ENCODE peak calls at places on chromosomes 7 and 10, in seven cellular contexts. N is brain microvascular endothelial cell, D is NT2/D1, C is mammary epithelial cell, X is bronchial epithelial cell, E is spleen, T is Peyer's patch. R is an unnamed sample.

GRCh38 chr10:71323407-71323806 is 4.3 kb downstream of the SLC29A3 start:
- DNase-seq in N (peak), D (no peak), C (no peak), X (peak), E (no peak), T (no peak), R (peak)

GRCh38 chr7:95126053-95126709 is 198.2 kb downstream of the PON1 start:
- DNase-seq in N (no peak), D (no peak), C (no peak), X (no peak), E (no peak), T (no peak), R (no peak)

GRCh38 chr10:105952153-105952552 is 1212.4 kb downstream of the SORCS1 start:
- DNase-seq in N (peak), D (peak), C (peak), X (peak), E (no peak), T (no peak), R (peak)

GRCh38 chr10:91022390-91022789 is 101.5 kb upstream of the ANKRD1 start:
- DNase-seq in N (no peak), D (no peak), C (no peak), X (no peak), E (no peak), T (no peak), R (no peak)

GRCh38 chr7:144474800-144475521 is 71.5 kb upstream of the NOBOX start:
- DNase-seq in N (no peak), D (no peak), C (no peak), X (no peak), E (no peak), T (no peak), R (no peak)

GRCh38 chr10:43808136-43808535 is 159.5 kb upstream of the ZNF32 start:
- DNase-seq in N (no peak), D (no peak), C (no peak), X (no peak), E (no peak), T (no peak), R (no peak)

GRCh38 chr10:287029-287428 is 151.8 kb downstream of the ZMYND11 start:
- DNase-seq in N (no peak), D (no peak), C (no peak), X (no peak), E (no peak), T (no peak), R (no peak)

GRCh38 chr10:28254290-28254985 is 48.4 kb downstream of the MPP7 start:
- DNase-seq in N (peak), D (no peak), C (peak), X (peak), E (no peak), T (no peak), R (peak)

GRCh38 chr7:5421626-5422323 is 1.9 kb downstream of the TNRC18 start:
- DNase-seq in N (peak), D (no peak), C (peak), X (no peak), E (peak), T (peak), R (peak)

GRCh38 chr7:114418117-114418516 is 3.5 kb downstream of the FOXP2 start:
- DNase-seq in N (no peak), D (no peak), C (no peak), X (no peak), E (no peak), T (no peak), R (no peak)

GRCh38 chr10:29420744-29421143 is 131.9 kb downstream of the LYZL1 start:
- DNase-seq in N (no peak), D (no peak), C (no peak), X (no peak), E (no peak), T (no peak), R (no peak)

GRCh38 chr10:59362991-59363390 is 642 bp upstream of the FAM13C start:
- DNase-seq in N (peak), D (peak), C (peak), X (peak), E (no peak), T (peak), R (peak)

GRCh38 chr7:105118612-105119600 is 104.9 kb downstream of the KMT2E start:
- DNase-seq in N (no peak), D (no peak), C (no peak), X (no peak), E (no peak), T (no peak), R (no peak)

GRCh38 chr7:27144799-27145166 is 1.3 kb upstream of the HOXA5 start:
- DNase-seq in N (no peak), D (no peak), C (peak), X (no peak), E (peak), T (peak), R (no peak)
- H3K4me3 ChIP-seq in N (no peak), D (no peak), C (peak), X (no peak), E (no peak), T (no peak), R (no peak)

GRCh38 chr7:54076619-54077018 is 465.6 kb upstream of the VSTM2A start:
- DNase-seq in N (no peak), D (no peak), C (peak), X (peak), E (no peak), T (no peak), R (no peak)
- H3K4me3 ChIP-seq in N (no peak), D (no peak), C (no peak), X (no peak), E (no peak), T (no peak), R (no peak)

DNA sequence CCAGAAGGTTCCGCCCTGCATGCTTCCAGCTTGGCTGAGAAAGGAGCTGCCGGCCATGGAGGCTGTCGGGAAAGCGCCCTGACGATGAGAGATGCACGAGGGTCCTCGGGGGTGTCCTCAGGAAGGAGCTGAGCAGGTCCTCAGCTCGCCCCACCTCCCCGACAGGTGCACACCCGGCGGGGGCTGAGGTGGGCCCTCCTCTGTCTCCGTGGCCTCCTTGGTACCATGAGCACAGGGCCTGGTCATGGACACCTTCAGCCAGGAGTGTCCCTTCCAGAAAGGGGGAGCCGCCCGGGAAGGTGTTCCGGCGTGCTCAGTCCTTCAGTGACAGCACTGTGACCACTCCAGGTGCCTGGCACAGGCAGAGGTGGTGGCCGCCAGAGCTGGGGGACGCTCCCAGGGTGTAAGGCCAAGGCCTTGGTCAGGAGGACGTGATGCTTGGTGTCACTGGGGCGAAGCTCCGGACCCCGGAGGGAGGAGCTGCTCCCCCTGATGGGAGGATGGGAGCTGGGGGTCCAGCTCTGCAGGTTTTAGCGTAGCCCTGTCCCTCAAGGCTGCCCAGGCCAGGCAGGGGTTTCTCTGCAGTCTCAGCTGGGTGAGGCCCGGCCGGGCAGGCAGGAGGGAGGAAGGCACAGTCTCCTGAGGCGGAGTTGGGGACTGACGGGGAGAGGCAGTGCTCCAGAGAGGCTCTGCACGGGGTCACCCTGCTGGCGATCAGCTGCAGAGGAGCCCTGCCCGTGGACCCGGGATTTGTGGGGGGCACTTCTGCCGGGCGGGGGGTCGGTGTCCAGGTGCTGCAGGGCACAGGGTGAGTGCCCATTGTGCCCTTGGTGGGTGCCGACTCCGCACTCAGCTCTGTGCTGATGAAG is 56.6 kb upstream of the DNAJB6 start:
- DNase-seq in N (no peak), D (no peak), C (no peak), X (no peak), E (peak), T (peak), R (no peak)
- H3K4me3 ChIP-seq in N (peak), D (no peak), C (no peak), X (peak), E (peak), T (peak), R (no peak)

GRCh38 chr7:116219288-116219687 is 8.9 kb downstream of the TES start:
- DNase-seq in N (no peak), D (no peak), C (no peak), X (no peak), E (no peak), T (no peak), R (no peak)
- H3K4me3 ChIP-seq in N (no peak), D (no peak), C (no peak), X (no peak), E (no peak), T (no peak), R (no peak)

GRCh38 chr10:122143238-122143841 is 127.8 kb upstream of the BTBD16 start:
- DNase-seq in N (no peak), D (no peak), C (peak), X (peak), E (no peak), T (no peak), R (no peak)
- H3K4me3 ChIP-seq in N (no peak), D (no peak), C (no peak), X (no peak), E (no peak), T (no peak), R (no peak)

DNA sequence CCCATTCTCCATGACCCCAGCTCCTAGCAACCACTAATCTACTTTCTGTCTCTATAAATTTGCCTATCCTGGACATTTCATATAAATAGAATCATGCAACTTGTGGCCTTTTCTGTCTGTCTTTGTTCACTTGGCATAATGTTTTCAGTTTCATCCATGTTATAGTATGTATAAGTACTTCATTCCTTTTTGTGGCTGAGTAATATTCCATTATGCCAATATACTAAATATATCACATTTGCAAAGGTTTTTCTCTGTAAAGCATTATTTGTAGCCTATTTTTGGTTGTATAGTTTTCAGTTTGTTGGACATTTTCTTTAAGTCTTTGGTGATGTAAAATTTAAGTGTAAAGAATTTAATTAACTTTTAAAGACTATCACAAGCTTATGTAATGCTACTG is 2.2 kb downstream of the PTPRZ1 start:
- DNase-seq in N (no peak), D (no peak), C (no peak), X (no peak), E (no peak), T (no peak), R (no peak)
- H3K4me3 ChIP-seq in N (no peak), D (no peak), C (no peak), X (no peak), E (no peak), T (no peak), R (no peak)

GRCh38 chr7:28329616-28330373 is 82.5 kb upstream of the CREB5 start:
- DNase-seq in N (no peak), D (no peak), C (no peak), X (no peak), E (no peak), T (no peak), R (peak)
- H3K4me3 ChIP-seq in N (no peak), D (no peak), C (no peak), X (no peak), E (peak), T (no peak), R (no peak)

GRCh38 chr7:92809397-92810241 is 26.8 kb downstream of the CDK6 start:
- DNase-seq in N (peak), D (no peak), C (peak), X (peak), E (peak), T (peak), R (peak)
- H3K4me3 ChIP-seq in N (no peak), D (no peak), C (peak), X (no peak), E (peak), T (no peak), R (no peak)

DNA sequence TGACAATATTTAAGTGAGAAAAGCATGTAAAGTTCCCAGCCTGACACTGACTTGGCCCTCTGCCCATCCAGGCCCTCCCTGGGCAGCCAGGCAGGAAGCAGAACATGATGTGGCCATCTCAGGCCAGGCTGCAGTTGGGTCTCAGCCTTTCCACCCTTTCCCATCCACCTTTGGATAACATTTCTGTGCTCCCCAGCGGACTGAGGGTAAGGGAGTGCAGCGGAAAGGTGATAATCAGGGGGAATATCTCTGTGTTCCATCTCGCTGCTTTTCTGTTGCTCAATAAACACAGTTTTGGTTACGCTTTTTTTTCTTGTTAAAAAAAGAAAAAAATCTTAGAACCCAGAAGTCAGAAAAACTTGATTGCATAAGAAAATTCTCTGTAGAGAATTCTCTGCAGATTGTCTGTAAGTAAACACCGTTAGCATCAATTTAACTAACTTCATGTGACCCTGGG is 37.2 kb upstream of the TARP start:
- DNase-seq in N (no peak), D (no peak), C (no peak), X (no peak), E (no peak), T (no peak), R (peak)
- H3K4me3 ChIP-seq in N (no peak), D (no peak), C (no peak), X (no peak), E (peak), T (no peak), R (no peak)

R was measured in fibroblast of pulmonary artery.